ENCODE peak calls at places on chromosomes 6 and 20, in five cellular contexts. One of them, this sample, is unnamed.

GRCh38 chr6:116382587-116382986 is 11.8 kb downstream of the DSE start:
- DNase-seq in astrocyte of the spinal cord: no peak
- DNase-seq in progenitor cell of endocrine pancreas: no peak
- DNase-seq in HCT116: no peak
- DNase-seq in GM13977: no peak
- DNase-seq in this sample: no peak

GRCh38 chr6:169177516-169178196 is 76.0 kb downstream of the THBS2 start:
- DNase-seq in astrocyte of the spinal cord: peak; percentile 48
- DNase-seq in progenitor cell of endocrine pancreas: no peak
- DNase-seq in HCT116: no peak
- DNase-seq in GM13977: no peak
- DNase-seq in this sample: no peak

GRCh38 chr6:39980839-39981580 is 46.7 kb upstream of the MOCS1 start:
- DNase-seq in astrocyte of the spinal cord: peak; percentile 40
- DNase-seq in progenitor cell of endocrine pancreas: peak; percentile 12
- DNase-seq in HCT116: peak; percentile 37
- DNase-seq in GM13977: peak; percentile 16
- DNase-seq in this sample: no peak

GRCh38 chr6:30329331-30329730 is 2.6 kb downstream of the TRIM39 start:
- DNase-seq in astrocyte of the spinal cord: no peak
- DNase-seq in progenitor cell of endocrine pancreas: no peak
- DNase-seq in HCT116: no peak
- DNase-seq in GM13977: no peak
- DNase-seq in this sample: no peak

GRCh38 chr6:116695398-116695797 is 14.4 kb downstream of the KPNA5 start:
- DNase-seq in astrocyte of the spinal cord: no peak
- DNase-seq in progenitor cell of endocrine pancreas: no peak
- DNase-seq in HCT116: no peak
- DNase-seq in GM13977: peak; percentile 43
- DNase-seq in this sample: no peak

GRCh38 chr6:20688710-20689500 is 154.6 kb downstream of the CDKAL1 start:
- DNase-seq in astrocyte of the spinal cord: peak; percentile 78
- DNase-seq in progenitor cell of endocrine pancreas: no peak
- DNase-seq in HCT116: no peak
- DNase-seq in GM13977: peak; percentile 33
- DNase-seq in this sample: no peak

GRCh38 chr6:166554316-166554715 is 32.2 kb downstream of the RAMACL start:
- DNase-seq in astrocyte of the spinal cord: no peak
- DNase-seq in progenitor cell of endocrine pancreas: no peak
- DNase-seq in HCT116: no peak
- DNase-seq in GM13977: no peak
- DNase-seq in this sample: no peak

GRCh38 chr6:39074486-39074885 is 25.9 kb downstream of the GLP1R start:
- DNase-seq in astrocyte of the spinal cord: no peak
- DNase-seq in progenitor cell of endocrine pancreas: no peak
- DNase-seq in HCT116: no peak
- DNase-seq in GM13977: no peak
- DNase-seq in this sample: peak; percentile 22

GRCh38 chr6:28710466-28711191 is 184.9 kb downstream of the GPX5 start:
- DNase-seq in astrocyte of the spinal cord: peak; percentile 33
- DNase-seq in progenitor cell of endocrine pancreas: no peak
- DNase-seq in HCT116: no peak
- DNase-seq in GM13977: no peak
- DNase-seq in this sample: no peak

GRCh38 chr20:51199920-51200319 is 177.0 kb upstream of the KCNG1 start:
- DNase-seq in astrocyte of the spinal cord: no peak
- DNase-seq in progenitor cell of endocrine pancreas: no peak
- DNase-seq in HCT116: no peak
- DNase-seq in GM13977: no peak
- DNase-seq in this sample: no peak

GRCh38 chr6:11011787-11012234 is 32.3 kb downstream of the ELOVL2 start:
- DNase-seq in astrocyte of the spinal cord: no peak
- DNase-seq in progenitor cell of endocrine pancreas: no peak
- DNase-seq in HCT116: peak; percentile 52
- DNase-seq in GM13977: peak; percentile 11
- DNase-seq in this sample: no peak

GRCh38 chr6:109701774-109702173 is 10.7 kb downstream of the FIG4 start:
- DNase-seq in astrocyte of the spinal cord: no peak
- DNase-seq in progenitor cell of endocrine pancreas: no peak
- DNase-seq in HCT116: no peak
- DNase-seq in GM13977: no peak
- DNase-seq in this sample: no peak

GRCh38 chr20:33830371-33830770 is 19.2 kb downstream of the CHMP4B start:
- DNase-seq in astrocyte of the spinal cord: no peak
- DNase-seq in progenitor cell of endocrine pancreas: no peak
- DNase-seq in HCT116: no peak
- DNase-seq in GM13977: no peak
- DNase-seq in this sample: no peak

GRCh38 chr6:160900031-160900430 is 91.5 kb upstream of the MAP3K4 start:
- DNase-seq in astrocyte of the spinal cord: no peak
- DNase-seq in progenitor cell of endocrine pancreas: no peak
- DNase-seq in HCT116: no peak
- DNase-seq in GM13977: no peak
- DNase-seq in this sample: no peak

GRCh38 chr6:10383312-10384063 is 31.4 kb downstream of the TFAP2A start:
- DNase-seq in astrocyte of the spinal cord: no peak
- DNase-seq in progenitor cell of endocrine pancreas: no peak
- DNase-seq in HCT116: peak; percentile 13
- DNase-seq in GM13977: no peak
- DNase-seq in this sample: no peak

GRCh38 chr6:12208190-12208589 is 82.0 kb upstream of the EDN1 start:
- DNase-seq in astrocyte of the spinal cord: no peak
- DNase-seq in progenitor cell of endocrine pancreas: no peak
- DNase-seq in HCT116: no peak
- DNase-seq in GM13977: no peak
- DNase-seq in this sample: no peak

GRCh38 chr6:136212616-136213396 is 37.3 kb downstream of the MTFR2 start:
- DNase-seq in astrocyte of the spinal cord: no peak
- DNase-seq in progenitor cell of endocrine pancreas: no peak
- DNase-seq in HCT116: no peak
- DNase-seq in GM13977: no peak
- DNase-seq in this sample: no peak

GRCh38 chr6:158063736-158064135 is 82.1 kb downstream of the SYNJ2 start:
- DNase-seq in astrocyte of the spinal cord: no peak
- DNase-seq in progenitor cell of endocrine pancreas: no peak
- DNase-seq in HCT116: no peak
- DNase-seq in GM13977: no peak
- DNase-seq in this sample: no peak

GRCh38 chr6:30743099-30744053 is 889 bp upstream of the FLOT1 start:
- DNase-seq in astrocyte of the spinal cord: no peak
- DNase-seq in progenitor cell of endocrine pancreas: peak; percentile 12
- DNase-seq in HCT116: no peak
- DNase-seq in GM13977: peak; percentile 45
- DNase-seq in this sample: no peak

GRCh38 chr6:7051780-7052440 is 55.9 kb upstream of the RREB1 start:
- DNase-seq in astrocyte of the spinal cord: peak; percentile 37
- DNase-seq in progenitor cell of endocrine pancreas: peak; percentile 55
- DNase-seq in HCT116: no peak
- DNase-seq in GM13977: peak; percentile 80
- DNase-seq in this sample: peak; percentile 40

GRCh38 chr20:63519765-63520593 is 586 bp upstream of the PPDPF start:
- DNase-seq in astrocyte of the spinal cord: peak; percentile 23
- DNase-seq in progenitor cell of endocrine pancreas: peak; percentile 70
- DNase-seq in HCT116: no peak
- DNase-seq in GM13977: peak; percentile 84
- DNase-seq in this sample: peak; percentile 58

GRCh38 chr20:40945754-40946451 is 82.7 kb upstream of the TOP1 start:
- DNase-seq in astrocyte of the spinal cord: peak; percentile 63
- DNase-seq in progenitor cell of endocrine pancreas: peak; percentile 31
- DNase-seq in HCT116: peak; percentile 19
- DNase-seq in GM13977: peak; percentile 36
- DNase-seq in this sample: peak; percentile 47

GRCh38 chr6:82363368-82364086 is at the start of gene TPBG:
- DNase-seq in astrocyte of the spinal cord: peak; percentile 82
- DNase-seq in progenitor cell of endocrine pancreas: peak; percentile 69
- DNase-seq in HCT116: peak; percentile 47
- DNase-seq in GM13977: peak; percentile 42
- DNase-seq in this sample: peak; percentile 73

GRCh38 chr20:25230177-25230831 is 17.6 kb upstream of the PYGB start:
- DNase-seq in astrocyte of the spinal cord: no peak
- DNase-seq in progenitor cell of endocrine pancreas: no peak
- DNase-seq in HCT116: no peak
- DNase-seq in GM13977: no peak
- DNase-seq in this sample: no peak

GRCh38 chr20:23340524-23340923 is 10.1 kb upstream of the NXT1 start:
- DNase-seq in astrocyte of the spinal cord: peak; percentile 76
- DNase-seq in progenitor cell of endocrine pancreas: peak; percentile 39
- DNase-seq in HCT116: peak; percentile 54
- DNase-seq in GM13977: peak; percentile 66
- DNase-seq in this sample: no peak

GRCh38 chr6:1227600-1227934 is 84.3 kb upstream of the FOXQ1 start:
- DNase-seq in astrocyte of the spinal cord: no peak
- DNase-seq in progenitor cell of endocrine pancreas: no peak
- DNase-seq in HCT116: no peak
- DNase-seq in GM13977: no peak
- DNase-seq in this sample: no peak

GRCh38 chr6:151413372-151414145 is 22.2 kb upstream of the ZBTB2 start:
- DNase-seq in astrocyte of the spinal cord: no peak
- DNase-seq in progenitor cell of endocrine pancreas: no peak
- DNase-seq in HCT116: no peak
- DNase-seq in GM13977: no peak
- DNase-seq in this sample: no peak

GRCh38 chr20:10476319-10476724 is 41.2 kb downstream of the SLX4IP start:
- DNase-seq in astrocyte of the spinal cord: no peak
- DNase-seq in progenitor cell of endocrine pancreas: no peak
- DNase-seq in HCT116: no peak
- DNase-seq in GM13977: peak; percentile 40
- DNase-seq in this sample: no peak

DNA sequence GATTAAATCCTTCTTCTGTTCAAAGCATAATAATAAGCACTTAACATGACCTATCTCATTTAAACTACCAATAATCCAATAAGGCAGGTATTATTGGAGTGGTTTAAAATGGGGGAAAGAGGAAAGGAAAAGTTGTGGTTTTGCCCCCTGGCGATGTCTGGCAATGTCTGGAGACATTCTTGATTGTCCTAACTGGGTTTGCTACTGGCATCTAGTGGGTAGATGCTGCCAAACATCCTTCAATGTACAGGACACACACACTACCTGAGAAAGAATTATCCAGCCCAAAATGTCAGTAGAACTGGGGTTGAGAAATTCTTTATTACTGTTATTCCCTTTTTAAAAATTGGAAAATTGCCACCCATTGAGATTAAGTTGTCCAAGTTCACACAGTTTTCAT is 25.2 kb upstream of the SRSF6 start:
- DNase-seq in astrocyte of the spinal cord: no peak
- DNase-seq in progenitor cell of endocrine pancreas: no peak
- DNase-seq in HCT116: no peak
- DNase-seq in GM13977: no peak
- DNase-seq in this sample: no peak
- TF ChIP-seq CTCF in astrocyte of the spinal cord: no peak
- TF ChIP-seq CTCF in progenitor cell of endocrine pancreas: no peak
- TF ChIP-seq CTCF in HCT116: peak; percentile 36
- TF ChIP-seq CTCF in GM13977: peak; percentile 3
- TF ChIP-seq CTCF in this sample: no peak

GRCh38 chr6:127968394-127968793 is 67.5 kb upstream of the THEMIS start:
- DNase-seq in astrocyte of the spinal cord: no peak
- DNase-seq in progenitor cell of endocrine pancreas: no peak
- DNase-seq in HCT116: no peak
- DNase-seq in GM13977: no peak
- DNase-seq in this sample: no peak
- TF ChIP-seq CTCF in astrocyte of the spinal cord: no peak
- TF ChIP-seq CTCF in progenitor cell of endocrine pancreas: peak; percentile 7
- TF ChIP-seq CTCF in HCT116: no peak
- TF ChIP-seq CTCF in GM13977: no peak
- TF ChIP-seq CTCF in this sample: peak; percentile 47

DNA sequence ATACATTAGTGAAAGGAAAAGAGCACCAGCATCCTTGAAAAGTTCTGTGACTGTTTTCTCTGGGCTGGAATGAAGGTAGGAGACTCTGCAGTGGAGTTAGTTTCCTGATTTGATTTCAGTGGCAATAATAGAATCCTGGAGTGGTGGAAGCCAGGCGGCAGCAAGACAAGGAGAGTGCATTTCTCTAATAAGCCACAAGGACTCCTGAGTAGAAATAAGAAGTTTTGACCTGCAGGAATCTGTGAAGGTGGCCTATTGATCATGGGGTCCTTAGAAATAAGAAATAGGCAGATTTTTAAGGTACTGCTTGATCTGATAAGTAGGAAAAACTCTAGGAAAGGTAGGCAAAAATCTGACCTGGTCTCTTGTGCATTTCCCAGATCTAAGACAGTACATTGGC is 68.4 kb upstream of the ELOVL5 start:
- DNase-seq in astrocyte of the spinal cord: no peak
- DNase-seq in progenitor cell of endocrine pancreas: no peak
- DNase-seq in HCT116: no peak
- DNase-seq in GM13977: no peak
- DNase-seq in this sample: no peak
- TF ChIP-seq CTCF in astrocyte of the spinal cord: peak; percentile 7
- TF ChIP-seq CTCF in progenitor cell of endocrine pancreas: peak; percentile 27
- TF ChIP-seq CTCF in HCT116: peak; percentile 23
- TF ChIP-seq CTCF in GM13977: no peak
- TF ChIP-seq CTCF in this sample: peak; percentile 31

GRCh38 chr6:43174263-43175112 is 3.4 kb downstream of the SRF start:
- DNase-seq in astrocyte of the spinal cord: peak; percentile 99
- DNase-seq in progenitor cell of endocrine pancreas: peak; percentile 83
- DNase-seq in HCT116: peak; percentile 94
- DNase-seq in GM13977: peak; percentile 98
- DNase-seq in this sample: peak; percentile 83

GRCh38 chr6:43172127-43173007 is 1.3 kb downstream of the SRF start:
- DNase-seq in astrocyte of the spinal cord: peak; percentile 44
- DNase-seq in progenitor cell of endocrine pancreas: peak; percentile 42
- DNase-seq in HCT116: no peak
- DNase-seq in GM13977: peak; percentile 58
- DNase-seq in this sample: peak; percentile 62

GRCh38 chr6:43171284-43172126 is 436 bp downstream of the SRF start:
- DNase-seq in astrocyte of the spinal cord: no peak
- DNase-seq in progenitor cell of endocrine pancreas: peak; percentile 35
- DNase-seq in HCT116: no peak
- DNase-seq in GM13977: no peak
- DNase-seq in this sample: no peak

GRCh38 chr6:43173496-43174262 is 2.6 kb downstream of the SRF start:
- DNase-seq in astrocyte of the spinal cord: no peak
- DNase-seq in progenitor cell of endocrine pancreas: no peak
- DNase-seq in HCT116: no peak
- DNase-seq in GM13977: no peak
- DNase-seq in this sample: no peak

DNA sequence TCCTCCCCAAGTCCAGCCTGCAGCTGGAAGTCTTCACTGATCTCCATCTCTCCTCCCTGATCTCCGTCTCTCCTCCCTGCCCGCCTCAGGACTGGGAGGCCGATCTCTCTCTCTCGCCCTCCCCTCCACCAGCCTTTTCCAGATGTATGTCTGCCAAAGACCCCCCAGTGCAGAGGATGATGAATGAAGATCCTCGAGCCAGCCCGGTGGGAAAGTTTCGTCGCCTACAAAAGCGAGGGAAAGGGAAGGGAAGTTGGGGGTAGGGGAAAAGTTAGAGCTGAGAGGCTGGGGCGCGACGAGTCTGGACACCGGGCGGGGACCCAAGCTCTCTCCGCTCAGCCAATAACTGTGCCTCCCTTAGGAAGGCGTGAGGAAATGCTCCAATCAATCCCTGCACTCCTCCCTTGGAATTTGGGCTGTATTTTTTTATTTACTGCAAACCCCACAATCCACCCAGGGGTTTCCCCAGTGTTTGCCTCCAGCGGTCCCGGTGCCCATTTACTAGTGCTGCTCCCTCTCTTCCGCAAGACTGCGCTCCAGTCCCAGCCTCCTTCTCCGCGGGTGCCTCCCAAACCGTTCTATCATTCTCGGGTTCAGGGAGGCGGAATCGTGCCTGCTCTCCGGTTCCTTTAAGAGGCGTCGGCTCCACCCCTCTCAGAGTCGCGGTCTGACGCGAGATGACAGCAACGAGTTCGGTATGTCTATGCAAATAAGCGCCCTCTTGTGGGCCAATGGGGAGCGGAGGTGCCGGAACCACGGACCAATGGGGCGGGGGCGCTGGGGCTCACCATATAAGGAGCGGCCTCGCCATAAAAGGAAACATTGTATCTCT is at the start of gene SRF:
- DNase-seq in astrocyte of the spinal cord: peak; percentile 100
- DNase-seq in progenitor cell of endocrine pancreas: peak; percentile 98
- DNase-seq in HCT116: peak; percentile 98
- DNase-seq in GM13977: peak; percentile 96
- DNase-seq in this sample: peak; percentile 96
- TF ChIP-seq CTCF in astrocyte of the spinal cord: peak; percentile 10
- TF ChIP-seq CTCF in progenitor cell of endocrine pancreas: no peak
- TF ChIP-seq CTCF in HCT116: no peak
- TF ChIP-seq CTCF in GM13977: no peak
- TF ChIP-seq CTCF in this sample: no peak

This sample was measured in mesothelial cell of epicardium.